ENCODE peak calls at places on chromosomes 3 and 15, in five cellular contexts. T, R, V, B and F are unnamed samples.

GRCh38 chr15:77798151-77798550 is 165.4 kb upstream of the LINGO1 start:
- DNase-seq in V (no peak), B (peak; percentile 33), R (no peak), T (no peak), F (no peak)

GRCh38 chr3:129486057-129487035 is 42.1 kb upstream of the RHO start:
- DNase-seq in R (no peak), B (no peak), V (no peak), T (peak; percentile 39), F (no peak)

GRCh38 chr3:49124991-49125670 is 4.5 kb upstream of the USP19 start:
- DNase-seq in V (no peak), R (no peak), T (no peak), B (no peak), F (no peak)

GRCh38 chr3:132554437-132554836 is 42.6 kb upstream of the ACKR4 start:
- DNase-seq in V (no peak), T (no peak), R (no peak), B (peak; percentile 43), F (no peak)

GRCh38 chr3:76044601-76045600 is 259.6 kb upstream of the ZNF717 start:
- DNase-seq in V (no peak), R (no peak), T (peak; percentile 10), B (peak; percentile 23), F (peak; percentile 28)

GRCh38 chr3:98512576-98512975 is 10.1 kb downstream of the CLDND1 start:
- DNase-seq in R (no peak), V (no peak), B (no peak), T (no peak), F (no peak)

GRCh38 chr15:74882528-74882927 is 7.3 kb upstream of the MPI start:
- DNase-seq in R (no peak), B (no peak), V (no peak), T (no peak), F (no peak)

GRCh38 chr3:88282519-88283241 is 132.9 kb downstream of the C3orf38 start:
- DNase-seq in B (no peak), R (no peak), T (no peak), V (no peak), F (peak; percentile 64)

GRCh38 chr15:58043192-58043903 is 22.2 kb downstream of the ALDH1A2 start:
- DNase-seq in R (no peak), V (no peak), T (peak; percentile 46), B (peak; percentile 55), F (peak; percentile 41)

GRCh38 chr3:149879872-149880271 is 66.9 kb downstream of the RNF13 start:
- DNase-seq in V (no peak), R (no peak), B (peak; percentile 34), T (peak; percentile 69), F (no peak)

GRCh38 chr3:50336452-50337174 is 4.0 kb downstream of the RASSF1 start:
- DNase-seq in R (no peak), T (no peak), V (no peak), B (no peak), F (no peak)

GRCh38 chr15:41790756-41791546 is 16.7 kb downstream of the MAPKBP1 start:
- DNase-seq in T (no peak), R (no peak), V (no peak), B (no peak), F (no peak)

GRCh38 chr3:191915717-191916116 is 454.8 kb downstream of the PYDC2 start:
- DNase-seq in V (no peak), T (no peak), B (no peak), R (no peak), F (no peak)

GRCh38 chr3:170437151-170437550 is 18.5 kb downstream of the CLDN11 start:
- DNase-seq in R (no peak), V (no peak), T (no peak), B (no peak), F (no peak)

GRCh38 chr3:109050591-109051167 is 67.3 kb downstream of the MORC1 start:
- DNase-seq in R (no peak), B (no peak), T (peak; percentile 10), V (no peak), F (no peak)

GRCh38 chr3:151644005-151644685 is 89.6 kb upstream of the AADACL2 start:
- DNase-seq in B (no peak), V (no peak), R (no peak), T (no peak), F (no peak)

GRCh38 chr3:72338942-72339749 is 509.1 kb downstream of the SHQ1 start:
- DNase-seq in R (no peak), B (no peak), V (no peak), T (peak; percentile 80), F (peak; percentile 48)

GRCh38 chr15:42491540-42492225 is 742 bp upstream of the ZNF106 start:
- DNase-seq in B (no peak), V (no peak), T (no peak), R (no peak), F (no peak)

GRCh38 chr3:125374501-125374995 is 577 bp downstream of the ZNF148 start:
- DNase-seq in V (no peak), T (peak; percentile 49), R (peak; percentile 51), B (peak; percentile 42), F (no peak)

GRCh38 chr3:94269763-94270162 is 206.9 kb downstream of the NSUN3 start:
- DNase-seq in B (no peak), T (no peak), V (no peak), R (no peak), F (no peak)

GRCh38 chr3:53195602-53196574 is 34.9 kb downstream of the PRKCD start:
- DNase-seq in T (peak; percentile 47), B (peak; percentile 56), V (no peak), R (peak; percentile 73), F (peak; percentile 93)

GRCh38 chr3:124492824-124493223 is 237.4 kb upstream of the UMPS start:
- DNase-seq in T (peak; percentile 68), B (peak; percentile 74), V (no peak), R (no peak), F (peak; percentile 35)

GRCh38 chr15:71083349-71083748 is 31.9 kb upstream of the THSD4 start:
- DNase-seq in T (no peak), R (no peak), B (no peak), V (no peak), F (no peak)

GRCh38 chr15:82543155-82543554 is 2.9 kb upstream of the RPS17 start:
- DNase-seq in B (no peak), T (no peak), V (no peak), R (no peak), F (no peak)

GRCh38 chr3:182393830-182394367 is 399.4 kb upstream of the ATP11B start:
- DNase-seq in T (no peak), R (no peak), B (no peak), V (no peak), F (no peak)

GRCh38 chr3:184155644-184156521 is 706 bp downstream of the DVL3 start:
- DNase-seq in R (no peak), V (no peak), T (peak; percentile 46), B (no peak), F (no peak)

GRCh38 chr3:184156522-184156955 is 1.4 kb downstream of the DVL3 start:
- DNase-seq in R (no peak), T (peak; percentile 50), B (peak; percentile 38), V (no peak), F (peak; percentile 53)

GRCh38 chr3:184157206-184157605 is 2.0 kb downstream of the DVL3 start:
- DNase-seq in B (no peak), V (no peak), R (no peak), T (no peak), F (no peak)

GRCh38 chr3:184158394-184158793 is 3.2 kb downstream of the DVL3 start:
- DNase-seq in B (no peak), V (no peak), R (no peak), T (no peak), F (no peak)

GRCh38 chr3:184154909-184155643 is at the start of gene DVL3:
- DNase-seq in V (no peak), R (peak; percentile 75), B (peak; percentile 73), T (peak; percentile 70), F (peak; percentile 96)
- TF ChIP-seq POLR2A in V (peak; percentile 39), R (no peak), B (no peak), T (peak; percentile 65), F (peak; percentile 67)

GRCh38 chr15:31391687-31392671 is 65.3 kb downstream of the KLF13 start:
- DNase-seq in T (peak; percentile 87), R (peak; percentile 85), B (peak; percentile 88), V (peak; percentile 36), F (peak; percentile 95)
- TF ChIP-seq POLR2A in T (peak; percentile 73), R (no peak), B (peak; percentile 92), V (peak; percentile 97), F (no peak)

DNA sequence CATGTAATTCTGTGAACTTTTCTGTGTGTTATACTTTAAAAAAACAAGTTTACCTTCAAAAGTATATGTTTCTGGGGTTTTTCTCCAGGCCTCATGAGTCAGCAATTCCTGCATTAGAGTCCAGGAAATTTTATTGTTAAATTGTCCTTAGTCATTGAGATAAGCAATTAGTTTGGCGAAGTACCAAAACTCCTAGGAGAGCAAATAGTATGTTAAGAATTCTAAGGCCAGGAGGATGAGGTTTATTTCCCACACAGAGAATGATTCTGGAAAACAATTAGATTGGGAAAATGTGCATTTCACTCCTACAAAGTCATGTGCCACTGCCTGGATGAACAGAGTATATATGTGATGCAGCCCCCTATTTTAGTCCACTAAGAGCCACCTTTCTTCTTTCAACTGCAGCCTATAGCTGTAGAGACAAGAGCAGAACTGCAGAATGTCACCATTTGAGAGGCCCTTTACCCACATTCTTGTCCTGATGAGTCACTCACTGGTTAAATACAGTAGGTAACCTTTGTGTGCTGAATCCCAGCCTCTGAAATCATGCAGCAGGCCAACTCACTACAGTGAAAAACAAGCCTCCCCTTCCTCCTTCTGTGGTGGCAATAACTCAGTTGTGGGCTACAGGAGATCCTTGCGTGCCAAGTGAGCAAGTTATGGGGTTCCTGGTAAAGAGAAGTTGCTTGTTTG is 452.8 kb upstream of the THBS1 start:
- DNase-seq in R (no peak), V (no peak), B (no peak), T (peak; percentile 23), F (peak; percentile 42)
- TF ChIP-seq POLR2A in R (no peak), V (no peak), B (no peak), T (no peak), F (no peak)

GRCh38 chr15:85621096-85621495 is 173.6 kb downstream of the KLHL25 start:
- DNase-seq in R (no peak), B (no peak), T (peak; percentile 60), V (no peak), F (no peak)

GRCh38 chr15:85622432-85622831 is 172.3 kb downstream of the KLHL25 start:
- DNase-seq in B (no peak), R (no peak), V (no peak), T (no peak), F (no peak)

GRCh38 chr15:85618956-85619491 is 175.7 kb downstream of the KLHL25 start:
- DNase-seq in B (no peak), V (no peak), T (peak; percentile 90), R (no peak), F (peak; percentile 67)

GRCh38 chr15:85623648-85624047 is 171.1 kb downstream of the KLHL25 start:
- DNase-seq in V (no peak), T (no peak), B (no peak), R (no peak), F (no peak)

DNA sequence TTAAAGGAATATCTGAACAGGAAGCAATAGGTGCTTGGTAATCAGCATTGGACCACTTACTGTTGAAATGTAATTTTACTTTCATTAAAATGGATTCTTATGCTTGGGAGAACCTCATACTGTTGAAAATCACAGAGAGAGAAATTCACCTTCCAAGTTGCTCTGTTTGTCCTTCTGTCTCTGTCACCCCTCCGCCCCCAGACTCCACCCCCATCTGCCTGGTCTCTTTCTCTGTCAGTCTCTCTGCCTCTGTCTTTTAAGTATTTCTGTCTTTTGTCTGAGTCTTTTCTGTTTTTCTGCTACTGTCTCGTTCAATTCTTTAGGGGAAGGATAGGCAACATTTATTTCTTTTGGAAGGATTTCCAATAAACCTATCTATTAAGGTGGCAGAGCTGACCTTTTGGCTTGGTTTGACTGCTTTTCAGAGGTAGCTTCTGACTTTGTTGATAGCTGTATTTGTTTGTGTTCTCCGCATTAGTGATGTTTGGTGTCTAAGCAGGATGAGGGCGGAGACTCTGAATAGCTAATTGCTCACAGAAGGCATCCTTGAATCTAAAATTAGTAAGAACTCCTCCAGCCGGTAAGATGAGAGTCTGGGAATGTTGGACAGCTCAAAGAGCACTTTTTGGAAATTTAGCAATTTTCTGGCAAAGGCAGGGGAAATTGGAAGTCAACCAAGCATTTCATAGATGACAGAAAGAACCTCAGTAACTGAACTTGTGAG is 174.2 kb downstream of the KLHL25 start:
- DNase-seq in V (no peak), R (no peak), B (no peak), T (peak; percentile 59), F (no peak)
- TF ChIP-seq POLR2A in V (peak; percentile 52), R (no peak), B (no peak), T (peak; percentile 84), F (no peak)